ENCODE peak calls at places on chromosomes 1 and 21, in four cellular contexts. One of them, this sample, is unnamed.

GRCh38 chr1:77900687-77901293 is 12.4 kb downstream of the NEXN start:
- DNase-seq in anterior cingulate cortex: no peak
- DNase-seq in Ammon's horn: peak
- DNase-seq in BJ: peak
- DNase-seq in this sample: no peak

GRCh38 chr1:90133133-90133532 is 138.2 kb downstream of the ZNF326 start:
- DNase-seq in BJ: no peak
- DNase-seq in Ammon's horn: peak
- DNase-seq in anterior cingulate cortex: no peak
- DNase-seq in this sample: no peak

GRCh38 chr1:31588751-31589515 is 12.6 kb downstream of the TINAGL1 start:
- DNase-seq in BJ: no peak
- DNase-seq in anterior cingulate cortex: no peak
- DNase-seq in Ammon's horn: no peak
- DNase-seq in this sample: no peak

GRCh38 chr1:111559736-111560279 is 56.4 kb upstream of the ADORA3 start:
- DNase-seq in anterior cingulate cortex: no peak
- DNase-seq in Ammon's horn: no peak
- DNase-seq in BJ: no peak
- DNase-seq in this sample: no peak

GRCh38 chr1:4585216-4585615 is 69.2 kb upstream of the AJAP1 start:
- DNase-seq in Ammon's horn: no peak
- DNase-seq in BJ: no peak
- DNase-seq in anterior cingulate cortex: no peak
- DNase-seq in this sample: no peak

GRCh38 chr1:236320671-236321070 is 38.9 kb upstream of the ERO1B start:
- DNase-seq in BJ: no peak
- DNase-seq in Ammon's horn: no peak
- DNase-seq in anterior cingulate cortex: no peak
- DNase-seq in this sample: no peak

GRCh38 chr1:110017792-110018191 is 16.6 kb upstream of the STRIP1 start:
- DNase-seq in BJ: no peak
- DNase-seq in Ammon's horn: no peak
- DNase-seq in anterior cingulate cortex: no peak
- DNase-seq in this sample: no peak

GRCh38 chr21:29372063-29372802 is 73.5 kb downstream of the BACH1 start:
- DNase-seq in BJ: no peak
- DNase-seq in anterior cingulate cortex: no peak
- DNase-seq in Ammon's horn: peak
- DNase-seq in this sample: peak

GRCh38 chr1:94063379-94063778 is 57.6 kb downstream of the ABCA4 start:
- DNase-seq in Ammon's horn: no peak
- DNase-seq in anterior cingulate cortex: no peak
- DNase-seq in BJ: no peak
- DNase-seq in this sample: peak

This sample was measured in AG09309.